ENCODE peak calls at places on chromosomes 11 and 22, in nine cellular contexts. U, D, Q, I, M, Y, E, H and K are unnamed samples.

GRCh38 chr11:44853674-44854073 is 97.0 kb downstream of the TP53I11 start:
- DNase-seq in Q (no peak), Y (no peak), U (no peak), I (no peak), M (no peak), E (no peak), D (no peak), H (no peak), K (no peak)

GRCh38 chr22:45425531-45426265 is 12.2 kb downstream of the RIBC2 start:
- DNase-seq in Y (no peak), U (no peak), D (no peak), H (no peak), I (no peak), E (no peak), Q (no peak), M (no peak), K (no peak)

GRCh38 chr11:100981196-100981824 is 148.3 kb downstream of the PGR start:
- DNase-seq in H (no peak), M (no peak), Q (no peak), E (no peak), Y (no peak), D (no peak), I (no peak), U (no peak), K (no peak)

GRCh38 chr11:30422828-30423648 is 100.1 kb downstream of the ARL14EP start:
- DNase-seq in H (no peak), D (no peak), I (no peak), Y (no peak), E (no peak), Q (peak; percentile 9), M (no peak), U (no peak), K (no peak)

GRCh38 chr11:112453601-112454577 is 193.2 kb upstream of the PLET1 start:
- DNase-seq in Q (peak; percentile 26), E (peak; percentile 68), I (no peak), U (peak; percentile 48), Y (peak; percentile 37), D (peak; percentile 35), M (peak; percentile 15), H (peak; percentile 38), K (peak; percentile 19)

GRCh38 chr11:12137938-12138731 is 27.7 kb downstream of the MICAL2 start:
- DNase-seq in M (peak; percentile 89), Y (peak; percentile 35), D (no peak), H (peak; percentile 93), E (no peak), I (no peak), U (no peak), Q (peak; percentile 12), K (peak; percentile 98)

GRCh38 chr11:112694813-112695212 is 266.4 kb upstream of the NCAM1 start:
- DNase-seq in Q (no peak), H (peak; percentile 6), I (no peak), D (no peak), M (no peak), Y (no peak), U (no peak), E (no peak), K (no peak)

GRCh38 chr11:75654314-75654713 is 14.5 kb downstream of the MAP6 start:
- DNase-seq in Y (no peak), M (no peak), I (peak; percentile 63), U (peak; percentile 71), Q (no peak), H (peak; percentile 27), D (no peak), E (no peak), K (peak; percentile 79)

GRCh38 chr22:37340331-37341262 is 58.3 kb downstream of the CYTH4 start:
- DNase-seq in Q (no peak), M (no peak), H (no peak), D (no peak), E (peak; percentile 52), I (no peak), Y (peak; percentile 58), U (no peak), K (no peak)

GRCh38 chr11:69388210-69388609 is 93.3 kb upstream of the LINC01488 start:
- DNase-seq in M (no peak), D (no peak), I (no peak), U (no peak), H (no peak), Y (no peak), Q (no peak), E (no peak), K (no peak)

GRCh38 chr11:76763573-76764348 is 19.4 kb upstream of the TSKU start:
- DNase-seq in H (peak; percentile 91), I (no peak), Y (no peak), Q (no peak), E (no peak), U (no peak), M (peak; percentile 79), D (no peak), K (peak; percentile 66)

GRCh38 chr22:19117111-19117512 is 5.1 kb downstream of the DGCR2 start:
- DNase-seq in Y (no peak), Q (peak; percentile 52), E (no peak), I (no peak), M (no peak), H (no peak), D (no peak), U (no peak), K (no peak)

GRCh38 chr11:122637538-122637937 is 18.0 kb upstream of the UBASH3B start:
- DNase-seq in H (no peak), U (no peak), D (no peak), M (no peak), I (no peak), Y (no peak), E (no peak), Q (no peak), K (no peak)

GRCh38 chr11:45102361-45102809 is 44.1 kb upstream of the PRDM11 start:
- DNase-seq in Q (no peak), D (no peak), H (peak; percentile 44), U (no peak), Y (no peak), I (no peak), E (no peak), M (no peak), K (no peak)

GRCh38 chr11:74443071-74443864 is 24.1 kb downstream of the KCNE3 start:
- DNase-seq in Q (peak; percentile 55), D (peak; percentile 35), Y (peak; percentile 45), H (peak; percentile 41), E (no peak), U (no peak), M (peak; percentile 14), I (no peak), K (no peak)
- TF ChIP-seq CTCF in Q (peak; percentile 15), D (peak; percentile 45), Y (no peak), H (peak; percentile 19), E (no peak), U (no peak), M (peak; percentile 42), I (no peak), K (no peak)

DNA sequence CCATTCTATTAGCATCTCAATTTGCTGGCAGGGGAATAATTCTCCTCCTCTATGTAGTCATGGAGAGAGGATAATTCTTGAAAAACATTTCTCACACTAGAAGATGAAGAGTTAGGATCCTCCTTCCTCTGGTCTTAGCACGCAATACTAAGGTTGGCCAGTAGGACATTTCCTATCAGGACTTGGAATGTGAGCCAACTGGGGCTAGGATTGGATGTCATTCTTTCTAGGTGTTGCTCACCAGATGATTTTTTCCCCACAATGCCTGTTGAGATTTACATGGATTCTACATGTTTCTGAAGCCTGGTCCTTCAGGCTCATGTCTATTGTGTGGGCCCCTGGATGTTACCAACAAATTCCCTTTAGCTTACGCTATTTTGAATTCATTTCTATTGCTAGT is 28.0 kb downstream of the SLN start:
- DNase-seq in E (no peak), Q (no peak), Y (peak; percentile 31), M (no peak), I (no peak), D (no peak), H (peak; percentile 17), U (no peak), K (no peak)
- TF ChIP-seq CTCF in E (peak; percentile 71), Q (no peak), Y (peak; percentile 56), M (peak; percentile 67), I (peak; percentile 42), D (peak; percentile 13), H (peak; percentile 48), U (peak; percentile 34), K (peak; percentile 75)

DNA sequence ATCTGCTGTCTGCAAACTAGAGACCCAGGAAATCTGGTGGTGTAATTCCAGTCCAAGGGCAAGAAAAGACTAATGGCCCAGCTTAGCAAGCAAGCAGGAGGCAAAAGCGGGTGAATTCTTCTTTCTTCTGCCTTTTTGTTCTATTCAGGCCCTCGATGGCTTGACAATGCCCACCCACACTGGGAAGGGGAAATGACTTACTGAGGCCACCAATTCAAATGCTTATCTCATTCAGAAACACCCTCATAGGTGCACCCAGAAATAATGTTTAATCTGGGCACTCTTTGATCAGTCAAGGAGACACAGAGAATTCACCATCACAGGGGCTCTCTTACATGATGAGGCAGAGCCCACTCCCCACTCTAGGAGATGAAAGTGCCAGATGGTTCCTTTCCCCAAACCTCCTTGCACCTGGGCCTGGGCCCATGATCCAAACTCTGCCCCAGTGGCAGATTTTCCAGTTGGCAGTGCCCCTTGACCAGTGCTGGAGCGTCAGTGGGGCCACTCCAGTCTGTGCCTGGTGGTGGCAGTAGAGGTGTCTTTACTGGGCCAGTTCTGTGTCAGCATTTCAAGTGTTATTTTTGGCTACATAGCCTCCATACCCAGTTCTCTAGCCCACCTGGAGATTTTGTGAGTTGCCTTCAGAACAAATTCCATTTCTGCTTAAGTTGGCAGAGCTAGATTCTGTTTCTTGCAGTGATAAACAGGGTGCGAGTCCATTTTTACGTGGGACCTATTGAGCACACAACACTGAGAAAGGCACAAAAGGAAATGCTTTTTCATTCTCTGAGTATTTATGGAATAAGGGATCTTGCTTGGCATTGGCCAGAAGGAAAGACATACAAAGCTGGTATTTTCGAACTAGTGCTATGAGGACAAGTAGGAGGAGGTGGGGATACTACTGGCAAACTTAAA is 7.5 kb downstream of the ELMOD1 start:
- DNase-seq in E (peak; percentile 33), M (no peak), H (peak; percentile 14), D (peak; percentile 48), Y (peak; percentile 58), U (peak; percentile 32), I (no peak), Q (no peak), K (peak; percentile 27)
- TF ChIP-seq CTCF in E (peak; percentile 40), M (peak; percentile 80), H (peak; percentile 52), D (peak; percentile 68), Y (peak; percentile 67), U (peak; percentile 53), I (peak; percentile 77), Q (no peak), K (peak; percentile 70)

DNA sequence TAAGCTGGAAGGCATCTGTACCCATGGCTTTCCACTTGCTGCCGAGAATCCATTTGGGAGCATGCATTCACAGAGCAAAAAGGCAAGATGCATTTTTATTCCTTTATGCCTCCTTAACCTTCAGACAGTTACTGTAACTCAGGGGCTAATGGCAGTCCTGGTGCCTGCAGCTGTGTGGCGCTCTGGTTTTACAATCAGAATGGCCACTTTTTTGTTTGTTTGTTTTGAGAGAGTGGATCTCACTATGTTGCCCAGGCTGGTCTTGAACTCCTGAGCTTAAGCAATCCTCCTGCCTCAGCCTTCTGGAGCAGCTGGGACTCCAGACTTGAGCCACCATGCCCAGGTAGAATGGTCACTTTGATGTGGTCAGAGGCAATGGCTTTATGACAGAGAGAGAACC is 101.8 kb downstream of the NAV2 start:
- DNase-seq in Q (no peak), Y (no peak), D (no peak), H (no peak), U (no peak), E (no peak), I (no peak), M (no peak), K (no peak)
- TF ChIP-seq CTCF in Q (no peak), Y (peak; percentile 45), D (no peak), H (peak; percentile 6), U (no peak), E (no peak), I (peak; percentile 10), M (peak; percentile 22), K (no peak)